ENCODE peak calls at places on chromosomes 11 and 22, in seven cellular contexts. One of them, this sample, is unnamed.

GRCh38 chr22:44550666-44551491 is 52.8 kb upstream of the RTL6 start:
- DNase-seq in small intestine: peak
- DNase-seq in SK-N-SH: no peak
- DNase-seq in CD8-positive, alpha-beta memory T cell: peak
- DNase-seq in OCI-LY7: no peak
- DNase-seq in GM12865: peak
- DNase-seq in foreskin fibroblast: peak
- DNase-seq in this sample: no peak

GRCh38 chr11:10641314-10642206 is 52.0 kb downstream of the IRAG1 start:
- DNase-seq in CD8-positive, alpha-beta memory T cell: no peak
- DNase-seq in SK-N-SH: no peak
- DNase-seq in foreskin fibroblast: no peak
- DNase-seq in GM12865: peak
- DNase-seq in small intestine: no peak
- DNase-seq in OCI-LY7: peak
- DNase-seq in this sample: no peak

GRCh38 chr22:20032407-20032991 is 11.6 kb downstream of the TANGO2 start:
- DNase-seq in SK-N-SH: no peak
- DNase-seq in GM12865: no peak
- DNase-seq in CD8-positive, alpha-beta memory T cell: no peak
- DNase-seq in foreskin fibroblast: no peak
- DNase-seq in small intestine: no peak
- DNase-seq in OCI-LY7: no peak
- DNase-seq in this sample: no peak

GRCh38 chr22:50268655-50269113 is 1.5 kb downstream of the MAPK11 start:
- DNase-seq in small intestine: peak
- DNase-seq in OCI-LY7: no peak
- DNase-seq in SK-N-SH: no peak
- DNase-seq in foreskin fibroblast: peak
- DNase-seq in GM12865: no peak
- DNase-seq in CD8-positive, alpha-beta memory T cell: no peak
- DNase-seq in this sample: no peak

GRCh38 chr11:112558691-112559090 is 298.0 kb upstream of the PLET1 start:
- DNase-seq in small intestine: no peak
- DNase-seq in OCI-LY7: no peak
- DNase-seq in CD8-positive, alpha-beta memory T cell: no peak
- DNase-seq in foreskin fibroblast: no peak
- DNase-seq in SK-N-SH: no peak
- DNase-seq in GM12865: no peak
- DNase-seq in this sample: no peak

GRCh38 chr11:9861860-9862725 is 198.2 kb downstream of the SWAP70 start:
- DNase-seq in OCI-LY7: peak
- DNase-seq in foreskin fibroblast: peak
- DNase-seq in CD8-positive, alpha-beta memory T cell: peak
- DNase-seq in GM12865: peak
- DNase-seq in SK-N-SH: peak
- DNase-seq in small intestine: peak
- DNase-seq in this sample: peak

GRCh38 chr11:12997168-12997567 is 11.9 kb upstream of the RASSF10 start:
- DNase-seq in CD8-positive, alpha-beta memory T cell: no peak
- DNase-seq in foreskin fibroblast: no peak
- DNase-seq in SK-N-SH: no peak
- DNase-seq in GM12865: no peak
- DNase-seq in OCI-LY7: no peak
- DNase-seq in small intestine: peak
- DNase-seq in this sample: no peak

GRCh38 chr22:23225724-23226496 is 45.6 kb downstream of the BCR start:
- DNase-seq in foreskin fibroblast: peak
- DNase-seq in GM12865: no peak
- DNase-seq in small intestine: peak
- DNase-seq in OCI-LY7: no peak
- DNase-seq in SK-N-SH: no peak
- DNase-seq in CD8-positive, alpha-beta memory T cell: peak
- DNase-seq in this sample: peak

GRCh38 chr11:69088676-69089146 is 40.0 kb downstream of the TPCN2 start:
- DNase-seq in SK-N-SH: peak
- DNase-seq in OCI-LY7: peak
- DNase-seq in small intestine: peak
- DNase-seq in CD8-positive, alpha-beta memory T cell: peak
- DNase-seq in GM12865: peak
- DNase-seq in foreskin fibroblast: peak
- DNase-seq in this sample: peak

GRCh38 chr11:65588199-65589054 is 7.2 kb downstream of the KCNK7 start:
- DNase-seq in CD8-positive, alpha-beta memory T cell: peak
- DNase-seq in GM12865: peak
- DNase-seq in OCI-LY7: peak
- DNase-seq in SK-N-SH: peak
- DNase-seq in small intestine: peak
- DNase-seq in foreskin fibroblast: peak
- DNase-seq in this sample: peak

GRCh38 chr11:134207538-134208239 is 16.1 kb downstream of the NCAPD3 start:
- DNase-seq in CD8-positive, alpha-beta memory T cell: peak
- DNase-seq in OCI-LY7: peak
- DNase-seq in SK-N-SH: no peak
- DNase-seq in foreskin fibroblast: peak
- DNase-seq in small intestine: peak
- DNase-seq in GM12865: peak
- DNase-seq in this sample: peak

GRCh38 chr11:86577663-86578636 is 94.5 kb downstream of the ME3 start:
- DNase-seq in CD8-positive, alpha-beta memory T cell: no peak
- DNase-seq in GM12865: no peak
- DNase-seq in small intestine: no peak
- DNase-seq in SK-N-SH: no peak
- DNase-seq in foreskin fibroblast: peak
- DNase-seq in OCI-LY7: no peak
- DNase-seq in this sample: no peak

GRCh38 chr11:77081976-77082836 is 15.4 kb downstream of the CAPN5 start:
- DNase-seq in foreskin fibroblast: no peak
- DNase-seq in SK-N-SH: peak
- DNase-seq in small intestine: no peak
- DNase-seq in CD8-positive, alpha-beta memory T cell: no peak
- DNase-seq in GM12865: no peak
- DNase-seq in OCI-LY7: no peak
- DNase-seq in this sample: no peak

GRCh38 chr11:11265994-11266606 is 87.0 kb downstream of the CSNK2A3 start:
- DNase-seq in foreskin fibroblast: peak
- DNase-seq in small intestine: peak
- DNase-seq in GM12865: peak
- DNase-seq in SK-N-SH: peak
- DNase-seq in CD8-positive, alpha-beta memory T cell: peak
- DNase-seq in OCI-LY7: peak
- DNase-seq in this sample: no peak

GRCh38 chr22:35432226-35432905 is 32.4 kb downstream of the MCM5 start:
- DNase-seq in SK-N-SH: no peak
- DNase-seq in foreskin fibroblast: no peak
- DNase-seq in CD8-positive, alpha-beta memory T cell: no peak
- DNase-seq in small intestine: no peak
- DNase-seq in OCI-LY7: no peak
- DNase-seq in GM12865: no peak
- DNase-seq in this sample: no peak

GRCh38 chr22:31400023-31400397 is 606 bp downstream of the DRG1 start:
- DNase-seq in SK-N-SH: no peak
- DNase-seq in small intestine: no peak
- DNase-seq in foreskin fibroblast: peak
- DNase-seq in GM12865: peak
- DNase-seq in OCI-LY7: no peak
- DNase-seq in CD8-positive, alpha-beta memory T cell: no peak
- DNase-seq in this sample: no peak

GRCh38 chr22:49404020-49404419 is 423.7 kb downstream of the BRD1 start:
- DNase-seq in SK-N-SH: no peak
- DNase-seq in OCI-LY7: no peak
- DNase-seq in foreskin fibroblast: no peak
- DNase-seq in CD8-positive, alpha-beta memory T cell: no peak
- DNase-seq in small intestine: no peak
- DNase-seq in GM12865: no peak
- DNase-seq in this sample: no peak

GRCh38 chr11:96736591-96736990 is 346.8 kb downstream of the JRKL start:
- DNase-seq in GM12865: no peak
- DNase-seq in OCI-LY7: no peak
- DNase-seq in foreskin fibroblast: no peak
- DNase-seq in small intestine: no peak
- DNase-seq in SK-N-SH: no peak
- DNase-seq in CD8-positive, alpha-beta memory T cell: no peak
- DNase-seq in this sample: no peak

GRCh38 chr11:68632802-68633201 is 51.5 kb upstream of the GAL start:
- DNase-seq in CD8-positive, alpha-beta memory T cell: peak
- DNase-seq in SK-N-SH: peak
- DNase-seq in OCI-LY7: peak
- DNase-seq in foreskin fibroblast: peak
- DNase-seq in GM12865: peak
- DNase-seq in small intestine: peak
- DNase-seq in this sample: peak

GRCh38 chr22:23200896-23201295 is 20.6 kb downstream of the BCR start:
- DNase-seq in small intestine: no peak
- DNase-seq in SK-N-SH: no peak
- DNase-seq in OCI-LY7: no peak
- DNase-seq in CD8-positive, alpha-beta memory T cell: no peak
- DNase-seq in GM12865: no peak
- DNase-seq in foreskin fibroblast: no peak
- DNase-seq in this sample: no peak

GRCh38 chr11:66112640-66113098 is 42.6 kb downstream of the PACS1 start:
- DNase-seq in SK-N-SH: no peak
- DNase-seq in CD8-positive, alpha-beta memory T cell: no peak
- DNase-seq in small intestine: no peak
- DNase-seq in OCI-LY7: peak
- DNase-seq in foreskin fibroblast: peak
- DNase-seq in GM12865: peak
- DNase-seq in this sample: no peak

GRCh38 chr11:19160839-19161238 is 40.9 kb downstream of the CSRP3 start:
- DNase-seq in OCI-LY7: no peak
- DNase-seq in small intestine: no peak
- DNase-seq in GM12865: no peak
- DNase-seq in SK-N-SH: no peak
- DNase-seq in foreskin fibroblast: no peak
- DNase-seq in CD8-positive, alpha-beta memory T cell: no peak
- DNase-seq in this sample: no peak

DNA sequence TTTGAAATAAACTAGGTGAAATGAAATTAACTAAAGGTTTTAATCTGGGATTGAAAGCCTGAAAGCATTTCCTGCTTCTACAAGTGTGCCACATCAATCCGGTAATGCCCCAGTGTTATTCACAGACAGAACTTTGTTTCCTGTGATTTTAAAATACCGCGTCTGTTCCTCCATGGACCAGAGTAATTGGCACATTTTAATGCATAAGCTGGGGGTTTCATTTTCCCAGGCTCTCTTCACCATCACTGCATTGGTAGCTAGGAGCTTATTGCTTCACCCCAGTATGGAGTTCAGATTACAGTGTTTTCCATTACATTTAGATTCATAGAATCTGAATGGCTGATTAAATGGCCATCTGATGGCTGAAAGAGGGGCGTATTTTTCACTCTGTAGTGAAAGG is 25.7 kb upstream of the CRTAM start:
- DNase-seq in CD8-positive, alpha-beta memory T cell: no peak
- DNase-seq in foreskin fibroblast: no peak
- DNase-seq in small intestine: no peak
- DNase-seq in OCI-LY7: no peak
- DNase-seq in SK-N-SH: no peak
- DNase-seq in GM12865: no peak
- DNase-seq in this sample: peak
- H3K4me3 ChIP-seq in CD8-positive, alpha-beta memory T cell: no peak
- H3K4me3 ChIP-seq in foreskin fibroblast: no peak
- H3K4me3 ChIP-seq in small intestine: no peak
- H3K4me3 ChIP-seq in OCI-LY7: no peak
- H3K4me3 ChIP-seq in SK-N-SH: no peak
- H3K4me3 ChIP-seq in GM12865: no peak
- H3K4me3 ChIP-seq in this sample: no peak

GRCh38 chr11:61891331-61892084 is at the start of gene FADS3:
- DNase-seq in GM12865: peak
- DNase-seq in small intestine: peak
- DNase-seq in CD8-positive, alpha-beta memory T cell: peak
- DNase-seq in OCI-LY7: peak
- DNase-seq in SK-N-SH: peak
- DNase-seq in foreskin fibroblast: peak
- DNase-seq in this sample: peak

GRCh38 chr11:61890536-61891330 is 612 bp downstream of the FADS3 start:
- DNase-seq in GM12865: peak
- DNase-seq in CD8-positive, alpha-beta memory T cell: peak
- DNase-seq in SK-N-SH: peak
- DNase-seq in small intestine: peak
- DNase-seq in OCI-LY7: peak
- DNase-seq in foreskin fibroblast: peak
- DNase-seq in this sample: no peak

GRCh38 chr11:61888043-61888442 is 3.3 kb downstream of the FADS3 start:
- DNase-seq in SK-N-SH: no peak
- DNase-seq in CD8-positive, alpha-beta memory T cell: no peak
- DNase-seq in GM12865: no peak
- DNase-seq in small intestine: no peak
- DNase-seq in OCI-LY7: no peak
- DNase-seq in foreskin fibroblast: peak
- DNase-seq in this sample: no peak

GRCh38 chr11:61888590-61888989 is 2.8 kb downstream of the FADS3 start:
- DNase-seq in OCI-LY7: no peak
- DNase-seq in small intestine: no peak
- DNase-seq in CD8-positive, alpha-beta memory T cell: no peak
- DNase-seq in GM12865: no peak
- DNase-seq in foreskin fibroblast: no peak
- DNase-seq in SK-N-SH: no peak
- DNase-seq in this sample: no peak

GRCh38 chr11:61889831-61890230 is 1.5 kb downstream of the FADS3 start:
- DNase-seq in SK-N-SH: no peak
- DNase-seq in foreskin fibroblast: no peak
- DNase-seq in CD8-positive, alpha-beta memory T cell: no peak
- DNase-seq in GM12865: no peak
- DNase-seq in small intestine: no peak
- DNase-seq in OCI-LY7: no peak
- DNase-seq in this sample: no peak
- H3K4me3 ChIP-seq in SK-N-SH: peak
- H3K4me3 ChIP-seq in foreskin fibroblast: peak
- H3K4me3 ChIP-seq in CD8-positive, alpha-beta memory T cell: no peak
- H3K4me3 ChIP-seq in GM12865: no peak
- H3K4me3 ChIP-seq in small intestine: no peak
- H3K4me3 ChIP-seq in OCI-LY7: peak
- H3K4me3 ChIP-seq in this sample: no peak

GRCh38 chr22:17370766-17371181 is 1.5 kb downstream of the CECR2 start:
- DNase-seq in CD8-positive, alpha-beta memory T cell: no peak
- DNase-seq in foreskin fibroblast: no peak
- DNase-seq in SK-N-SH: no peak
- DNase-seq in GM12865: no peak
- DNase-seq in small intestine: no peak
- DNase-seq in OCI-LY7: no peak
- DNase-seq in this sample: no peak
- H3K4me3 ChIP-seq in CD8-positive, alpha-beta memory T cell: no peak
- H3K4me3 ChIP-seq in foreskin fibroblast: no peak
- H3K4me3 ChIP-seq in SK-N-SH: no peak
- H3K4me3 ChIP-seq in GM12865: no peak
- H3K4me3 ChIP-seq in small intestine: peak
- H3K4me3 ChIP-seq in OCI-LY7: no peak
- H3K4me3 ChIP-seq in this sample: no peak

DNA sequence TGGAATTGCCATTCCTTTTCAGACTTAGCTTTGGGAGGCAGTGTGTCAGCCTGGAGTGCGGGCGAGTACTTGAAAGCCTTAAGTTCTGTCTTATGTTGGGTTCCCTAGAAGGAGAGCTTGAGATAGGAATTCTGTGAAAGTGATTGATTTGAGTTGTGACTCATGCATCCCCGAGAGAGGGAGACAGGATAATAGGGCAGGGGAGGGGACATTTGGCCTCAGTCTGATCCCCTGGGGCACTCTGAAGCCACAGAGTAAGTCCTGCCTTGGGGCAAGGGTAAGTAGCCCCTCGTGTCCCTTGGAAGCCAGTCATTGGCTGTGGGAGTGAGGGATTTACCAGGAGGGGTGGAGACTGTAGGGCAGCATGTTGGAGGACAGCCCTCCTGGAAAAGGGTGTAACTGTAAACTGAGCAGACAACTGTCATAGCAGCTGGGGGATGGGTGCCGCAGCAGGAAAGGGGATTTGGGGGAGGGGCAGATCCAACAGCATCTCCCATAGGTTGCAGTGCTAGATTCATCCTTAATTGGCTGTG is 44.0 kb downstream of the KIAA1671 start:
- DNase-seq in SK-N-SH: peak
- DNase-seq in foreskin fibroblast: peak
- DNase-seq in GM12865: no peak
- DNase-seq in CD8-positive, alpha-beta memory T cell: no peak
- DNase-seq in small intestine: no peak
- DNase-seq in OCI-LY7: no peak
- DNase-seq in this sample: no peak
- H3K4me3 ChIP-seq in SK-N-SH: no peak
- H3K4me3 ChIP-seq in foreskin fibroblast: no peak
- H3K4me3 ChIP-seq in GM12865: no peak
- H3K4me3 ChIP-seq in CD8-positive, alpha-beta memory T cell: no peak
- H3K4me3 ChIP-seq in small intestine: no peak
- H3K4me3 ChIP-seq in OCI-LY7: no peak
- H3K4me3 ChIP-seq in this sample: no peak